ENCODE peak calls at places on chromosomes 16 and 17, in seven cellular contexts. F is vagina; R is IMR-90; H is colonic mucosa; P is astrocyte; T is heart left ventricle; K is CD4-positive, CD25-positive, alpha-beta regulatory T cell. V is an unnamed sample.

GRCh38 chr17:59435238-59435637 is 103.8 kb downstream of the YPEL2 start:
- DNase-seq in F (no peak), R (peak; percentile 70), H (no peak), P (peak; percentile 79), T (no peak), K (no peak), V (no peak)

GRCh38 chr16:57677622-57678369 is 9.7 kb downstream of the ADGRG3 start:
- DNase-seq in F (no peak), R (no peak), H (no peak), P (no peak), T (peak; percentile 49), K (no peak), V (peak; percentile 85)

GRCh38 chr16:55539049-55539448 is 27.4 kb upstream of the CAPNS2 start:
- DNase-seq in F (no peak), R (peak; percentile 65), H (no peak), P (no peak), T (no peak), K (no peak), V (no peak)

GRCh38 chr17:7295230-7296180 is 1.1 kb upstream of the YBX2 start:
- DNase-seq in F (no peak), R (no peak), H (peak; percentile 38), P (no peak), T (no peak), K (no peak), V (no peak)

GRCh38 chr16:67936876-67937605 is 391 bp upstream of the PSMB10 start:
- DNase-seq in F (no peak), R (no peak), H (no peak), P (no peak), T (peak; percentile 72), K (peak; percentile 85), V (no peak)

GRCh38 chr17:68182016-68182315 is 65.9 kb upstream of the AMZ2 start:
- DNase-seq in F (no peak), R (no peak), H (no peak), P (no peak), T (no peak), K (no peak), V (no peak)

GRCh38 chr17:35345926-35346771 is 27.3 kb downstream of the SLFN11 start:
- DNase-seq in F (no peak), R (peak; percentile 53), H (peak; percentile 62), P (peak; percentile 29), T (peak; percentile 89), K (peak; percentile 16), V (peak; percentile 23)

GRCh38 chr16:58200398-58200797 is 2.5 kb upstream of the CSNK2A2 start:
- DNase-seq in F (no peak), R (no peak), H (no peak), P (no peak), T (no peak), K (no peak), V (no peak)

GRCh38 chr16:67298277-67298676 is 18.9 kb downstream of the PLEKHG4 start:
- DNase-seq in F (no peak), R (no peak), H (no peak), P (no peak), T (no peak), K (no peak), V (no peak)

GRCh38 chr17:36851230-36851629 is 86.0 kb upstream of the LHX1 start:
- DNase-seq in F (no peak), R (peak; percentile 45), H (no peak), P (peak; percentile 12), T (no peak), K (no peak), V (no peak)

GRCh38 chr16:79211581-79211980 is 389.0 kb downstream of the MAF start:
- DNase-seq in F (no peak), R (no peak), H (no peak), P (no peak), T (no peak), K (no peak), V (no peak)

GRCh38 chr17:39863918-39864746 is at the start of gene IKZF3:
- DNase-seq in F (no peak), R (peak; percentile 18), H (peak; percentile 70), P (no peak), T (peak; percentile 51), K (peak; percentile 71), V (peak; percentile 69)
- H3K27me3 ChIP-seq in F (peaks cover 6% of the 10 kb centered on the region), R (peaks cover 65% of the 10 kb centered on the region), H (peaks cover 18% of the 10 kb centered on the region), P (peaks cover 74% of the 10 kb centered on the region), T (peaks cover 98% of the 10 kb centered on the region), K (no peaks in the 10 kb centered on the region), V (peaks cover 24% of the 10 kb centered on the region)

DNA sequence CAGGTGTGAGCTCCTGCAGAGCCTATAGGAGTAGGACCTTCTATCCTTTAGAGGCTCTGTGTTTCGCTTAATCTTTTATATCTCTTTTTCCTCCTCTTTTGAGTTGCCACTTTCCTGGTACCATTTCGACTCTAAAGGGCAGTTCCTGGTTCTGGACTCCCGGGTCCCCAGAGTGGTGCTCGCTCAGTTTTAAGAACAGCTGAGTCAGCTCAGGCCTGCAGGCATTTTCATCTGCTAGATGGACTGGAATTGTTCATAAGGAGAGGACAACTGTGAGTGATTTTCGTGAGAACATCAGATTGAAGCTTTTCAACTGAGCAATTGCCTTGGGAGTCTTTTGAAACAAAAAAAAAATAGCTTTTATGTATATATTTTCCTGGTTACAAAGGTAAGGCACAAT is 1.2 kb downstream of the BCO1 start:
- DNase-seq in F (no peak), R (no peak), H (no peak), P (no peak), T (no peak), K (no peak), V (no peak)
- H3K36me3 ChIP-seq in F (no peaks in the 10 kb centered on the region), R (no peaks in the 10 kb centered on the region), H (no peaks in the 10 kb centered on the region), P (no peaks in the 10 kb centered on the region), T (no peaks in the 10 kb centered on the region), K (no peaks in the 10 kb centered on the region), V (no peaks in the 10 kb centered on the region)

GRCh38 chr17:63930951-63931575 is 1.1 kb downstream of the CD79B start:
- DNase-seq in F (no peak), R (no peak), H (peak; percentile 66), P (no peak), T (peak; percentile 83), K (peak; percentile 53), V (peak; percentile 42)
- H3K27ac ChIP-seq in F (peak overlapping the region; percentile 63), R (no peak overlapping the region), H (no peak overlapping the region), P (no peak overlapping the region), T (peak overlapping the region; percentile 84), K (peak overlapping the region; percentile 62), V (no peak overlapping the region)

DNA sequence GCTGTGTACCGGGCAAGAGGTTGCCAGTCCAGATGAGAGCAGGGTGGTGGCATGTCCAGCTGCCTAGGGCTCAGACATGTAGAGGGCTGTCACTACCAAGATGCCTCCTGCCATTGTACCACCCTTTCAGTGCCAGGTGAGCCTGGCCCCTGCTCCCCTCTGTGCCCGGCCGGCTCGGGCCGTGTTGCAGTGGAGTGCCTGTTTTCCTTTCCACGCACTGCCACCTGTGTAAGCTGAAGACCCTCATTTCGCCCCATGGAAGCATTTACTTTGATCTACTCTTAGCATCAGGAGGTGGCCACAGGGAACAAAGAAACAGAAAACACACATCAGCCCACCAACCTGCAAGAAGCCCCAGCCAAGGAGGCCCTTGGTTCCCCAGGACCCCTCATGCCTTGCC is 4.6 kb upstream of the RBFOX3 start:
- DNase-seq in F (no peak), R (no peak), H (no peak), P (no peak), T (no peak), K (no peak), V (no peak)
- H3K27me3 ChIP-seq in F (peaks cover 3% of the 10 kb centered on the region), R (peaks cover 46% of the 10 kb centered on the region), H (peaks cover 18% of the 10 kb centered on the region), P (peaks cover 32% of the 10 kb centered on the region), T (peaks cover 76% of the 10 kb centered on the region), K (peaks cover 3% of the 10 kb centered on the region), V (peaks cover 25% of the 10 kb centered on the region)

V was measured in body of pancreas.